ENCODE peak calls at places on chromosomes 6 and 20, in four cellular contexts. One of them, this sample, is unnamed.

GRCh38 chr6:104251651-104252050 is 608.1 kb downstream of the HACE1 start:
- DNase-seq in HL-60: no peak
- DNase-seq in K562: no peak
- DNase-seq in GM12878: no peak
- DNase-seq in this sample: no peak

GRCh38 chr6:169145991-169146501 is 107.6 kb downstream of the THBS2 start:
- DNase-seq in HL-60: no peak
- DNase-seq in K562: no peak
- DNase-seq in GM12878: no peak
- DNase-seq in this sample: no peak

GRCh38 chr20:53162251-53162835 is 190.2 kb downstream of the TSHZ2 start:
- DNase-seq in HL-60: no peak
- DNase-seq in K562: peak
- DNase-seq in GM12878: no peak
- DNase-seq in this sample: no peak

GRCh38 chr20:58741384-58741783 is 48.8 kb downstream of the NPEPL1 start:
- DNase-seq in HL-60: no peak
- DNase-seq in K562: no peak
- DNase-seq in GM12878: no peak
- DNase-seq in this sample: no peak

GRCh38 chr6:43009124-43009523 is 4.6 kb downstream of the MEA1 start:
- DNase-seq in HL-60: peak
- DNase-seq in K562: peak
- DNase-seq in GM12878: no peak
- DNase-seq in this sample: peak

GRCh38 chr6:27407153-27407814 is 18.7 kb downstream of the ZNF391 start:
- DNase-seq in HL-60: no peak
- DNase-seq in K562: no peak
- DNase-seq in GM12878: no peak
- DNase-seq in this sample: no peak

GRCh38 chr20:53922901-53923314 is 147.5 kb downstream of the BCAS1 start:
- DNase-seq in HL-60: peak
- DNase-seq in K562: no peak
- DNase-seq in GM12878: no peak
- DNase-seq in this sample: no peak

GRCh38 chr6:56079761-56080540 is 167.4 kb downstream of the COL21A1 start:
- DNase-seq in HL-60: no peak
- DNase-seq in K562: no peak
- DNase-seq in GM12878: no peak
- DNase-seq in this sample: no peak

GRCh38 chr20:36881888-36882287 is 6.0 kb downstream of the TLDC2 start:
- DNase-seq in HL-60: no peak
- DNase-seq in K562: no peak
- DNase-seq in GM12878: no peak
- DNase-seq in this sample: no peak

GRCh38 chr6:81814365-81815109 is 62.1 kb upstream of the TENT5A start:
- DNase-seq in HL-60: no peak
- DNase-seq in K562: no peak
- DNase-seq in GM12878: no peak
- DNase-seq in this sample: no peak

GRCh38 chr20:37706298-37706697 is 12.5 kb downstream of the CTNNBL1 start:
- DNase-seq in HL-60: no peak
- DNase-seq in K562: no peak
- DNase-seq in GM12878: no peak
- DNase-seq in this sample: no peak

GRCh38 chr6:44002591-44003344 is 124.5 kb downstream of the MRPL14 start:
- DNase-seq in HL-60: peak
- DNase-seq in K562: no peak
- DNase-seq in GM12878: no peak
- DNase-seq in this sample: peak

GRCh38 chr6:56902551-56903464 is 52.1 kb upstream of the BEND6 start:
- DNase-seq in HL-60: no peak
- DNase-seq in K562: peak
- DNase-seq in GM12878: no peak
- DNase-seq in this sample: no peak

GRCh38 chr6:41100871-41101287 is 28.1 kb downstream of the NFYA start:
- DNase-seq in HL-60: no peak
- DNase-seq in K562: no peak
- DNase-seq in GM12878: no peak
- DNase-seq in this sample: no peak

GRCh38 chr20:41218466-41218865 is 81.1 kb downstream of the PLCG1 start:
- DNase-seq in HL-60: no peak
- DNase-seq in K562: no peak
- DNase-seq in GM12878: no peak
- DNase-seq in this sample: no peak

GRCh38 chr6:121619013-121619412 is 183.6 kb downstream of the GJA1 start:
- DNase-seq in HL-60: no peak
- DNase-seq in K562: no peak
- DNase-seq in GM12878: no peak
- DNase-seq in this sample: no peak

GRCh38 chr20:35302421-35303335 is 10.5 kb upstream of the FAM83C start:
- DNase-seq in HL-60: no peak
- DNase-seq in K562: no peak
- DNase-seq in GM12878: no peak
- DNase-seq in this sample: no peak

GRCh38 chr6:20365456-20365855 is 36.2 kb upstream of the E2F3 start:
- DNase-seq in HL-60: no peak
- DNase-seq in K562: no peak
- DNase-seq in GM12878: peak
- DNase-seq in this sample: no peak

GRCh38 chr6:20367716-20368485 is 33.8 kb upstream of the E2F3 start:
- DNase-seq in HL-60: no peak
- DNase-seq in K562: no peak
- DNase-seq in GM12878: no peak
- DNase-seq in this sample: no peak

GRCh38 chr6:20362623-20363022 is 39.1 kb upstream of the E2F3 start:
- DNase-seq in HL-60: no peak
- DNase-seq in K562: no peak
- DNase-seq in GM12878: no peak
- DNase-seq in this sample: no peak

GRCh38 chr6:20364327-20364726 is 37.4 kb upstream of the E2F3 start:
- DNase-seq in HL-60: no peak
- DNase-seq in K562: no peak
- DNase-seq in GM12878: no peak
- DNase-seq in this sample: no peak

DNA sequence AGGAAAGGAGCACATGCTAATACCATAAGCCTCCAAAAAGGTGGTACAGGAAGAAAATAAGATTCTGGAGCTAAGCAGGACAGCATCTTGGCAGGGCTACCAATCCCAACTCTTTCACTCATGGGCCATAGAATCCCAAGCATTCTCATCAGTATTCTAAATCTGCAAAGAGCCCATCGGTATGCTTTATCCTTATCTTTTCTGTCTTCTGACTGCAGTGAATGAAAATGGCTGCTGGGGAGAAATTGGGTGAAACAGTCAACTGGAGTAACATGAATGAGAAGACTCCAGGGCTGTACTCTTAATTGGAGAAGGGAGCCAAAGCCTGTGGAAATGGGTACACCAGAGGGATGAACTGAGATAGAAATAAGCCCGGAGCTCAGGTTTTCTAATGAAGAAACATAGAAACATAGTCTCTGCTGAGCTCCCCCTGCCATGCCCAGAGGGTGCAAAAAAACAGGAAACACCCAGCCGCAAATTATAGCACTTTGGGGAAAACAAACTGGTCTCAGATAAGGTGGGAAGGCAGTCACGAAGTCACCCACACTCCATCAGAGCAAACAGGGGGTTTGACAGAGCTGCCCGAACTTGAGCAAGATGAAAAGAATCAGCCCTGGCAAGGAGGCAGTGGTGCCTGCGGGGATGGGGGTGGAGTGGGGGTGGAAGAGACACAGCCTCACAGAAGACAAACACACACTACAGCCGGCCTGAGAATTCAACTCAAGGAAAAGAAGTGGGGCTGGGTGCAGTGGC is 35.4 kb upstream of the E2F3 start:
- DNase-seq in HL-60: peak
- DNase-seq in K562: no peak
- DNase-seq in GM12878: no peak
- DNase-seq in this sample: no peak
- TF ChIP-seq SPI1 in HL-60: no peak
- TF ChIP-seq SPI1 in K562: no peak
- TF ChIP-seq SPI1 in GM12878: no peak
- TF ChIP-seq SPI1 in this sample: no peak

GRCh38 chr20:5714261-5715041 is 35.8 kb upstream of the SHLD1 start:
- DNase-seq in HL-60: peak
- DNase-seq in K562: peak
- DNase-seq in GM12878: no peak
- DNase-seq in this sample: no peak

GRCh38 chr20:5718896-5719595 is 31.2 kb upstream of the SHLD1 start:
- DNase-seq in HL-60: no peak
- DNase-seq in K562: no peak
- DNase-seq in GM12878: no peak
- DNase-seq in this sample: no peak

GRCh38 chr20:5716953-5717352 is 33.2 kb upstream of the SHLD1 start:
- DNase-seq in HL-60: no peak
- DNase-seq in K562: no peak
- DNase-seq in GM12878: no peak
- DNase-seq in this sample: no peak

GRCh38 chr20:5719861-5720401 is 30.3 kb upstream of the SHLD1 start:
- DNase-seq in HL-60: no peak
- DNase-seq in K562: peak
- DNase-seq in GM12878: no peak
- DNase-seq in this sample: no peak

DNA sequence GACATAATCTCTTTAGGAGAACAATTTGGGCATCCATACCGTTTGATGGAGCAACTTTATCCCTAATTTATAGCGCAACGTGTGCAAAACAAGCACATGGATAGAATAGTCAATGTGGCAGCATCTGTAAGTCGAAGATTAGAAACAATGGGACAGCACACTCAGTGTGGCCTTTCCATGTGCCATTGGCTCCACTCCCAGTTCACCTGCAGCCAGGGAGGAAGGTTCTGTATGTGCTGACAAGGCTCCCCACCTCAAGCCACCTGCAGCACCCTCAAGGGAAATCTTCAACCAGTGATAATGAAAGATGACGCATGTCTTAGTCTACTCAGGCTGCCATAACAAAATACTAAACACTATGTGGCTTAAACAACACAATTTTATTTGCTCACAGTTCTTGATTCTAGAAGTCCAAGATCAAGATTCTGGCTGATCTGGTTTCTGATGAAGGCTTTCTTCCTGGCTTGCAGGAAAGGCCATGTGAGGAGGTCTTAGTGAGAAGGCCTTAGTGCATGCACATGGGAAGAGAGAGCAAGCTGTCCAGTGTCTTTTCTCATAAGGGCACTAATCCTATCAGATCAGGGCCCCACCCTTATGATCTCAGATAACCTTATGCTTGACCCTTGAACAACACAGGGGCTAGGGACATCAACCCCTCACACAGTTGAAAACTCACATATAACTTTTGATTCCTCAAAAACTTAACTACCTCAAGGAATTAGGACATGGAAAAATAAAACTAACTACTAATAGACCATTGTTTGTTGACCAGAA is 34.9 kb upstream of the SHLD1 start:
- DNase-seq in HL-60: no peak
- DNase-seq in K562: no peak
- DNase-seq in GM12878: no peak
- DNase-seq in this sample: no peak
- TF ChIP-seq SPI1 in HL-60: no peak
- TF ChIP-seq SPI1 in K562: no peak
- TF ChIP-seq SPI1 in GM12878: no peak
- TF ChIP-seq SPI1 in this sample: no peak

GRCh38 chr6:136658711-136659110 is 108.5 kb upstream of the MAP7 start:
- DNase-seq in HL-60: no peak
- DNase-seq in K562: peak
- DNase-seq in GM12878: no peak
- DNase-seq in this sample: no peak
- TF ChIP-seq SPI1 in HL-60: no peak
- TF ChIP-seq SPI1 in K562: no peak
- TF ChIP-seq SPI1 in GM12878: no peak
- TF ChIP-seq SPI1 in this sample: no peak

GRCh38 chr6:7727150-7727950 is 1.5 kb downstream of the BMP6 start:
- DNase-seq in HL-60: no peak
- DNase-seq in K562: peak
- DNase-seq in GM12878: no peak
- DNase-seq in this sample: peak
- TF ChIP-seq SPI1 in HL-60: no peak
- TF ChIP-seq SPI1 in K562: no peak
- TF ChIP-seq SPI1 in GM12878: no peak
- TF ChIP-seq SPI1 in this sample: no peak

DNA sequence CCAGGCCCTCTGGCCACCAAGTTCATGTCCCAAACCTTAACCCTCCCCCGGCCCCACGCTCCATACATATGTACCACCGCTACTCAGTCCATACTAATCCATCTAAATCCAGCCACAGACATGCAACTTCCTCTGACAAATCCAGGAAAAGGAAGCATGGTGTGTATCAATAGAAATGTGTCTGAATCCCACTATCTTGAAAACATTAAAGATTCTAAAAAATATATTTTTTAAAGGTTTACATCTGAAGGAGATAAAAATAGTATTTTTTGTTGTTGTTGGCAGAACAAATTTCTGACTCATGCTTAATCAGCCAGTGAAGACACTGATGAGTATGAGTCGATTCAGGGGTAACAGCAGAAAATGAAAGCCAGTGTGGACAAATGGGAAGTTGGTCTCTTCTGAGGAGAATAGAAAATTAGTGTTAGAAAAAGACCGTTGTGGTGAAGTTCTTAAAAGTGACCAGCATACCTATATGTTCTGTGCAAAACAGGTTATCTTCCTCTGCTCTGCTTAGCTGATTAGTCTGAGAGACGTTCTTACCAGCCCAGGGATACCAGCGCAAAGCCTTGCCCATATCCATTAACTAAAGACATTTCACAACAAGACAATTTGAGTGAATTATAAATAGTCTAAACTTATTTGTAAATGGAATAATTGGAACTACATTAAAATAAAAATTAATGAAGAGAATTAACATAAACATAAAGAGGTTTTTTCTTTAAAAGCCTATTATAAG is 143.8 kb downstream of the PDE7B start:
- DNase-seq in HL-60: no peak
- DNase-seq in K562: no peak
- DNase-seq in GM12878: no peak
- DNase-seq in this sample: no peak
- TF ChIP-seq SPI1 in HL-60: no peak
- TF ChIP-seq SPI1 in K562: no peak
- TF ChIP-seq SPI1 in GM12878: no peak
- TF ChIP-seq SPI1 in this sample: no peak